ENCODE peak calls at places on chromosome 3, in five cellular contexts. G is NCI-H1436, C is progenitor cell of endocrine pancreas, Z is ELR, P is activated T-cell treated with anti-CD3 and anti-CD28 coated beads for 1 hour. X is an unnamed sample.

GRCh38 chr3:33884204-33884561 is 85.8 kb downstream of the PDCD6IP start:
- DNase-seq in G (no peak), Z (peak; percentile 57), P (no peak), C (no peak), X (peak; percentile 65)

GRCh38 chr3:73868688-73869315 is 244.1 kb upstream of the PDZRN3 start:
- DNase-seq in P (no peak), G (peak; percentile 7), C (peak; percentile 16), Z (peak; percentile 30), X (peak; percentile 70)

GRCh38 chr3:14410501-14411165 is 8.2 kb downstream of the SLC6A6 start:
- DNase-seq in P (no peak), G (no peak), C (no peak), Z (peak; percentile 92), X (no peak)

GRCh38 chr3:25465266-25465860 is 37.3 kb downstream of the RARB start:
- DNase-seq in P (no peak), C (no peak), G (no peak), Z (no peak), X (peak; percentile 79)

GRCh38 chr3:116059421-116060096 is 385.7 kb downstream of the LSAMP start:
- DNase-seq in Z (peak; percentile 98), P (no peak), C (no peak), G (no peak), X (peak; percentile 94)

GRCh38 chr3:134563614-134564013 is 77.8 kb downstream of the CEP63 start:
- DNase-seq in G (no peak), C (no peak), Z (no peak), P (no peak), X (no peak)

GRCh38 chr3:67113802-67114407 is 115.8 kb downstream of the KBTBD8 start:
- DNase-seq in G (peak; percentile 71), C (peak; percentile 84), Z (peak; percentile 87), P (peak; percentile 69), X (peak; percentile 72)

GRCh38 chr3:172546105-172546504 is 22.9 kb upstream of the TNFSF10 start:
- DNase-seq in C (no peak), G (no peak), P (no peak), Z (no peak), X (no peak)

GRCh38 chr3:147405552-147406254 is 640 bp downstream of the ZIC4 start:
- DNase-seq in C (no peak), P (no peak), Z (no peak), G (no peak), X (no peak)

GRCh38 chr3:109224333-109224732 is 87.8 kb downstream of the C3orf85 start:
- DNase-seq in Z (peak; percentile 42), P (no peak), C (no peak), G (no peak), X (peak; percentile 43)

GRCh38 chr3:48974076-48974864 is 15.8 kb upstream of the P4HTM start:
- DNase-seq in G (no peak), C (no peak), P (no peak), Z (no peak), X (peak; percentile 21)

GRCh38 chr3:120276767-120277166 is 8.3 kb downstream of the GPR156 start:
- DNase-seq in P (no peak), Z (peak; percentile 34), C (no peak), G (no peak), X (no peak)

GRCh38 chr3:49362579-49362978 is 4.4 kb upstream of the GPX1 start:
- DNase-seq in G (no peak), Z (no peak), P (no peak), C (no peak), X (no peak)

GRCh38 chr3:127578168-127578567 is 12.4 kb downstream of the TPRA1 start:
- DNase-seq in Z (no peak), P (no peak), C (no peak), G (no peak), X (no peak)

X was measured in NCI-H69.